ENCODE peak calls at places on chromosomes 12 and 14, in four cellular contexts. One of them, this sample, is unnamed.

GRCh38 chr12:80698847-80699542 is 8.4 kb upstream of the MYF6 start:
- DNase-seq in HCT116: no peak
- DNase-seq in prostate gland: no peak
- DNase-seq in Panc1: no peak
- DNase-seq in this sample: no peak

GRCh38 chr14:77000340-77001235 is 27.9 kb downstream of the IRF2BPL start:
- DNase-seq in HCT116: no peak
- DNase-seq in prostate gland: peak
- DNase-seq in Panc1: no peak
- DNase-seq in this sample: no peak

GRCh38 chr12:120417917-120418316 is 20.0 kb upstream of the COX6A1 start:
- DNase-seq in HCT116: no peak
- DNase-seq in prostate gland: no peak
- DNase-seq in Panc1: no peak
- DNase-seq in this sample: no peak

GRCh38 chr12:93766802-93767523 is 89.8 kb downstream of the CRADD start:
- DNase-seq in HCT116: no peak
- DNase-seq in prostate gland: peak
- DNase-seq in Panc1: no peak
- DNase-seq in this sample: no peak

GRCh38 chr12:97148941-97149559 is 242.0 kb downstream of the NEDD1 start:
- DNase-seq in HCT116: peak
- DNase-seq in prostate gland: peak
- DNase-seq in Panc1: peak
- DNase-seq in this sample: no peak

GRCh38 chr12:62676521-62677307 is 210.1 kb downstream of the MON2 start:
- DNase-seq in HCT116: no peak
- DNase-seq in prostate gland: no peak
- DNase-seq in Panc1: no peak
- DNase-seq in this sample: no peak

GRCh38 chr14:68663385-68664076 is 129.3 kb downstream of the ZFP36L1 start:
- DNase-seq in HCT116: no peak
- DNase-seq in prostate gland: no peak
- DNase-seq in Panc1: no peak
- DNase-seq in this sample: no peak

GRCh38 chr12:47139010-47139681 is 59.4 kb upstream of the AMIGO2 start:
- DNase-seq in HCT116: no peak
- DNase-seq in prostate gland: no peak
- DNase-seq in Panc1: no peak
- DNase-seq in this sample: no peak

GRCh38 chr12:52307836-52308806 is 13.1 kb downstream of the KRT83 start:
- DNase-seq in HCT116: peak
- DNase-seq in prostate gland: peak
- DNase-seq in Panc1: no peak
- DNase-seq in this sample: no peak

GRCh38 chr14:61474021-61474420 is 152.6 kb downstream of the PRKCH start:
- DNase-seq in HCT116: no peak
- DNase-seq in prostate gland: no peak
- DNase-seq in Panc1: no peak
- DNase-seq in this sample: no peak

GRCh38 chr14:100070310-100070709 is 5.1 kb downstream of the EVL start:
- DNase-seq in HCT116: no peak
- DNase-seq in prostate gland: no peak
- DNase-seq in Panc1: no peak
- DNase-seq in this sample: no peak

GRCh38 chr14:100069161-100069800 is 4.1 kb downstream of the EVL start:
- DNase-seq in HCT116: no peak
- DNase-seq in prostate gland: no peak
- DNase-seq in Panc1: no peak
- DNase-seq in this sample: no peak

GRCh38 chr14:100067481-100067880 is 2.3 kb downstream of the EVL start:
- DNase-seq in HCT116: no peak
- DNase-seq in prostate gland: no peak
- DNase-seq in Panc1: no peak
- DNase-seq in this sample: no peak

GRCh38 chr14:100066984-100067383 is 1.8 kb downstream of the EVL start:
- DNase-seq in HCT116: no peak
- DNase-seq in prostate gland: no peak
- DNase-seq in Panc1: no peak
- DNase-seq in this sample: no peak

DNA sequence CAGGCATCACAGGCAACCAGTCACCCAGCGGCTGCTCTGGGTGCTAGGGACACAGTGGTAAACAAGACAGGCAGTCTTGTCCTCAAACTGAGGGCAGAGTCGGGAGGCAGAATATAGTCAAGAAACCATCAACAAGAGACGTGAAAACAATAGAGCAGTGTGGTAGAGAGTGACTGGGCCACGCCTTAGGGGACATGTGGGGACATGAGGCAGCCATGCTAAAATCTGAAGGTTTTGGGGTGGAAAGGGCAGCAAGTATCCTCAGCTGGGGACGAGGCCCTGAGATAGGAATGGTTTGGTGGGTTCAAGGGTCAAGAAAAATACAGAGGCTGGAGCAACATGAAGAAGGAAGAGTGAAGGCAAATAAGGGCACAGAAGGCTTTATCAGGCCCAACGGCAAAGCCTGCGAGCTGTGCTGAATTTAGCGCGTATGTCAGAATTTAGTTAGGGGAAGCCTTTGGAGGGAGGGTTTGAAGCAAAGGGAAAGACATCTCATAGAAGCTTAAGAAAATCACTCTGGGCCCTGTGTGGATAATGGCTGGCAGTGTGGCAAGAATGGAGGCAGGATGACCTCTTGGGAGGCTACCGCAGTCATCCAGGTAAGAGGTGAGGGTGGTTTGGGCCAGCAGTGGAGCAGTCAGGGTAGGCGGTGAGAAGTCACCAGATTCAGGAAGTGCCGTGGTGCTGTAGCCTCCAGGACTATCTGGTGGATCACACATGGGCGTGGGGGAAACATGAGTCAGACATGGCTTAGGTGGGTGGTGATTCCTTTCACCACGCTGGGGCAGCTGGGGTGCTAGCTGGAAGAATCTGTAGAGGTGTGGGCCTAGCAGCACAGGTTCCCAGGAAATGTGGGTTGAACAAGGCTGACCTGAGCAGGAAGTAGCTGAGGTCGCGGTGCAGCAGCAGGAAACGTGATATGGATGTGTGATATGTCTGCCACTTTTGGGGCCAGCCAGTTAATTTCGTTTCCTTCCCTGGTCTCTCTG is 3.0 kb downstream of the EVL start:
- DNase-seq in HCT116: peak
- DNase-seq in prostate gland: no peak
- DNase-seq in Panc1: no peak
- DNase-seq in this sample: no peak
- TF ChIP-seq POLR2AphosphoS5 in HCT116: no peak
- TF ChIP-seq POLR2AphosphoS5 in prostate gland: no peak
- TF ChIP-seq POLR2AphosphoS5 in Panc1: no peak
- TF ChIP-seq POLR2AphosphoS5 in this sample: no peak

GRCh38 chr12:130663510-130663909 is 52.6 kb downstream of the RIMBP2 start:
- DNase-seq in HCT116: no peak
- DNase-seq in prostate gland: no peak
- DNase-seq in Panc1: no peak
- DNase-seq in this sample: no peak

GRCh38 chr12:130661059-130661458 is 55.0 kb downstream of the RIMBP2 start:
- DNase-seq in HCT116: no peak
- DNase-seq in prostate gland: no peak
- DNase-seq in Panc1: no peak
- DNase-seq in this sample: no peak

GRCh38 chr12:130664772-130665171 is 51.3 kb downstream of the RIMBP2 start:
- DNase-seq in HCT116: no peak
- DNase-seq in prostate gland: no peak
- DNase-seq in Panc1: no peak
- DNase-seq in this sample: no peak

GRCh38 chr12:130664252-130664651 is 51.8 kb downstream of the RIMBP2 start:
- DNase-seq in HCT116: no peak
- DNase-seq in prostate gland: no peak
- DNase-seq in Panc1: no peak
- DNase-seq in this sample: no peak

DNA sequence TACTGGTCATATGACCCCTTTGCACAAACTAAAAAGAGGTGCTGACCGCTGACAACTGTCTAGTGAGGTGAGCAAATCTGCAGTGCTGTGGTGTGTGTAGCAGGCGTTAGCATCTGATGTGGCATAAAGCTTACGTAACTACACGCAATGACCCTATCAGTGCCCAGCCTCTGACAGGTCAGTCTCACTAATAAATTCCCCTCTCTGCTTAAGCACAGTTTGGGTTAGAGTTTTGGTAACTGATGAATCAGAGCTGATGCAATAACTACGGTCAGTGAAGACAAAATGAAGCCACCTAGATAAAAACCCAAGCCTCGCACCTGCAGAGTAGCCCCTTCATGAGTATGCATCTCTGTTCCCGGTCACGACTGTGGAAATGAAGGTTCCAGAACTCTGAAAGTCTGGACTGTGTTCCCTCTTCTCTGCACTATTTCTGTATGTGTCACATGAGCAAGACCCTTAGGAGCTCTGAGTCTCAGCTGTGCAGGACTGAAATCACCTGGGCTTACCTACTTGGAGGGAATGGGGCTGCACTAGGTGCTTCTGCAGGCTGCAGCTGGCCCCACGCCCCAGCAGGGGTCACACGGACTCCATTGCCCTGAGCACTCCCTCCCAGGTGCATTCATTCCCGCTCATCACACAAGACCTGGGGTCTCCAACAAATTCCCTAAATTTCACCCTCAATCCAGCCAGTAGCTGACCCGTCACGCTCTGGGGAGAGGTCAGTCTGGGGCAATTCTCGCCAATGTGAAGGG is 54.4 kb downstream of the RIMBP2 start:
- DNase-seq in HCT116: peak
- DNase-seq in prostate gland: no peak
- DNase-seq in Panc1: no peak
- DNase-seq in this sample: no peak
- H3K4me3 ChIP-seq in HCT116: no peak
- H3K4me3 ChIP-seq in prostate gland: no peak
- H3K4me3 ChIP-seq in Panc1: no peak
- H3K4me3 ChIP-seq in this sample: no peak

GRCh38 chr14:63855272-63855671 is 2.5 kb downstream of the SYNE2 start:
- DNase-seq in HCT116: no peak
- DNase-seq in prostate gland: no peak
- DNase-seq in Panc1: no peak
- DNase-seq in this sample: no peak

GRCh38 chr14:63852271-63852816 is 460 bp upstream of the SYNE2 start:
- DNase-seq in HCT116: no peak
- DNase-seq in prostate gland: no peak
- DNase-seq in Panc1: no peak
- DNase-seq in this sample: no peak

GRCh38 chr14:63854330-63854729 is 1.5 kb downstream of the SYNE2 start:
- DNase-seq in HCT116: no peak
- DNase-seq in prostate gland: no peak
- DNase-seq in Panc1: no peak
- DNase-seq in this sample: no peak

GRCh38 chr14:63852817-63853730 is at the start of gene SYNE2:
- DNase-seq in HCT116: no peak
- DNase-seq in prostate gland: peak
- DNase-seq in Panc1: no peak
- DNase-seq in this sample: no peak

DNA sequence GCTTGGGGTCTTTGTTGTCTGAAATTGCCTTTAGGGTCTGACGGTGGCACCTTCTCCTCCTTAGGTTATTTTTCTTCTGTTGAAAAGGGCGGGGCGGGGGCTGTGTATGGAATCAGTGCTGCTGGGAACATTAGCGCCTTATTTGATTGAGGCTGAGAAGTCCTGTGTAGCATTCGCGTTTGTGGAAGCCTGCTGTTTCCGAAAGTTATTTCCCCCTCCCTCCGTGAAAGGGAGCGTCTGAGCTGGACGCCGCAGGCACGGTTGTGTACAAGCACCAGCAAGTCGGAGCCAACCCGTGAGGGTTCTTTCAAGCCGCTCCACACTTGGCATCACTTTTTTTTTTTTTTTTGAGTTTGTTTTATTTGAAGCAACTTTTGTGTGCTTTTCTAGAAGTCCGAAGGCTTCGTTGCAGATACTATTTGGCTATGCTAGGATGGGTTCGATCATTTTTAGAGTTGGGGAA is 1.1 kb downstream of the SYNE2 start:
- DNase-seq in HCT116: no peak
- DNase-seq in prostate gland: peak
- DNase-seq in Panc1: no peak
- DNase-seq in this sample: peak
- TF ChIP-seq POLR2AphosphoS5 in HCT116: no peak
- TF ChIP-seq POLR2AphosphoS5 in prostate gland: peak
- TF ChIP-seq POLR2AphosphoS5 in Panc1: no peak
- TF ChIP-seq POLR2AphosphoS5 in this sample: no peak

GRCh38 chr14:75393794-75394193 is 34.0 kb upstream of the JDP2 start:
- DNase-seq in HCT116: no peak
- DNase-seq in prostate gland: no peak
- DNase-seq in Panc1: no peak
- DNase-seq in this sample: no peak
- H3K4me3 ChIP-seq in HCT116: no peak
- H3K4me3 ChIP-seq in prostate gland: no peak
- H3K4me3 ChIP-seq in Panc1: no peak
- H3K4me3 ChIP-seq in this sample: no peak

GRCh38 chr12:33669349-33669748 is 229.7 kb upstream of the SYT10 start:
- DNase-seq in HCT116: no peak
- DNase-seq in prostate gland: no peak
- DNase-seq in Panc1: no peak
- DNase-seq in this sample: no peak
- TF ChIP-seq POLR2AphosphoS5 in HCT116: no peak
- TF ChIP-seq POLR2AphosphoS5 in prostate gland: no peak
- TF ChIP-seq POLR2AphosphoS5 in Panc1: no peak
- TF ChIP-seq POLR2AphosphoS5 in this sample: no peak

This sample was measured in SK-N-MC.